ENCODE peak calls at places on chromosomes 13 and 19, in eight cellular contexts. K is NCI-H1436, G is choroid plexus epithelial cell, H is Right ventricle myocardium inferior, C is Daoy, Q is midbrain, F is Panc1, S is T-helper 2 cell. B is an unnamed sample.

GRCh38 chr19:45863840-45864628 is at the start of gene FOXA3:
- DNase-seq in K (no peak), G (peak; percentile 17), H (peak; percentile 74), C (peak; percentile 83), Q (no peak), F (no peak), S (peak; percentile 45), B (no peak)

GRCh38 chr13:31267126-31267784 is 67.5 kb downstream of the B3GLCT start:
- DNase-seq in K (no peak), G (peak; percentile 24), H (no peak), C (no peak), Q (no peak), F (no peak), S (no peak), B (no peak)

GRCh38 chr13:30033681-30034447 is 183.4 kb upstream of the UBL3 start:
- DNase-seq in K (no peak), G (peak; percentile 39), H (no peak), C (peak; percentile 71), Q (peak; percentile 35), F (no peak), S (no peak), B (no peak)

GRCh38 chr13:31909889-31910551 is 121.6 kb upstream of the FRY start:
- DNase-seq in K (peak; percentile 23), G (peak; percentile 84), H (no peak), C (peak; percentile 50), Q (peak; percentile 56), F (peak; percentile 20), S (peak; percentile 24), B (peak; percentile 15)

GRCh38 chr19:16850133-16850532 is 20.9 kb downstream of the SIN3B start:
- DNase-seq in K (no peak), G (peak; percentile 44), H (no peak), C (no peak), Q (no peak), F (no peak), S (no peak), B (no peak)

GRCh38 chr19:41218615-41219507 is at the start of gene AXL:
- DNase-seq in K (no peak), G (peak; percentile 68), H (peak; percentile 90), C (peak; percentile 73), Q (peak; percentile 71), F (no peak), S (no peak), B (no peak)

GRCh38 chr13:110471833-110472162 is 89.7 kb downstream of the RAB20 start:
- DNase-seq in K (no peak), G (peak; percentile 87), H (no peak), C (peak; percentile 26), Q (no peak), F (no peak), S (no peak), B (no peak)

GRCh38 chr13:109148243-109148642 is 518.8 kb downstream of the MYO16 start:
- DNase-seq in K (no peak), G (peak; percentile 53), H (no peak), C (no peak), Q (no peak), F (no peak), S (no peak), B (no peak)

GRCh38 chr13:106573855-106574254 is 5.9 kb upstream of the ARGLU1 start:
- DNase-seq in K (no peak), G (no peak), H (peak; percentile 74), C (no peak), Q (no peak), F (no peak), S (no peak), B (no peak)

GRCh38 chr13:29227560-29227959 is 367.9 kb downstream of the SLC7A1 start:
- DNase-seq in K (no peak), G (peak; percentile 24), H (no peak), C (no peak), Q (no peak), F (no peak), S (no peak), B (no peak)

GRCh38 chr19:9878511-9879196 is 43.5 kb downstream of the PIN1 start:
- DNase-seq in K (no peak), G (peak; percentile 39), H (no peak), C (peak; percentile 66), Q (no peak), F (no peak), S (no peak), B (no peak)

GRCh38 chr19:11420429-11420893 is 1.3 kb upstream of the RGL3 start:
- DNase-seq in K (no peak), G (no peak), H (peak; percentile 75), C (no peak), Q (peak; percentile 17), F (no peak), S (no peak), B (no peak)

GRCh38 chr19:16830679-16831078 is 1.5 kb downstream of the SIN3B start:
- DNase-seq in K (no peak), G (peak; percentile 77), H (no peak), C (no peak), Q (no peak), F (no peak), S (no peak), B (no peak)

GRCh38 chr19:622666-623065 is 10.7 kb downstream of the POLRMT start:
- DNase-seq in K (no peak), G (no peak), H (no peak), C (no peak), Q (no peak), F (no peak), S (no peak), B (no peak)

GRCh38 chr19:34712606-34713261 is 21.3 kb upstream of the ZNF181 start:
- DNase-seq in K (peak; percentile 60), G (peak; percentile 93), H (no peak), C (peak; percentile 65), Q (peak; percentile 84), F (peak; percentile 73), S (peak; percentile 31), B (peak; percentile 43)

GRCh38 chr19:17944301-17944700 is 11.5 kb downstream of the CCDC124 start:
- DNase-seq in K (no peak), G (peak; percentile 35), H (no peak), C (peak; percentile 67), Q (no peak), F (no peak), S (no peak), B (no peak)

GRCh38 chr13:34416833-34417425 is 525.1 kb upstream of the NBEA start:
- DNase-seq in K (no peak), G (peak; percentile 62), H (peak; percentile 70), C (peak; percentile 13), Q (peak; percentile 70), F (no peak), S (no peak), B (no peak)

GRCh38 chr13:75841905-75842304 is 205.8 kb downstream of the LMO7 start:
- DNase-seq in K (no peak), G (no peak), H (no peak), C (no peak), Q (no peak), F (no peak), S (no peak), B (no peak)

GRCh38 chr19:18414504-18415176 is 4.6 kb upstream of the SSBP4 start:
- DNase-seq in K (no peak), G (peak; percentile 48), H (no peak), C (peak; percentile 69), Q (no peak), F (no peak), S (no peak), B (no peak)

GRCh38 chr19:30144242-30144758 is 202.3 kb downstream of the URI1 start:
- DNase-seq in K (no peak), G (no peak), H (no peak), C (no peak), Q (no peak), F (no peak), S (no peak), B (no peak)

B was measured in T follicular helper cell.